ENCODE peak calls at places on chromosomes 2 and 18, in nine cellular contexts. X, J, O, B, T, L, P, E and W are unnamed samples.

GRCh38 chr2:232447091-232447620 is 8.8 kb upstream of the ALPI start:
- DNase-seq in P (no peak), E (no peak), B (no peak), L (no peak), X (no peak), J (no peak), T (no peak), O (no peak), W (no peak)

GRCh38 chr2:117771969-117772630 is 42.4 kb upstream of the DDX18 start:
- DNase-seq in L (no peak), J (no peak), T (peak), P (no peak), O (no peak), E (peak), X (no peak), B (no peak), W (peak)

GRCh38 chr2:20398956-20399567 is 47.8 kb upstream of the RHOB start:
- DNase-seq in J (no peak), B (no peak), T (peak), E (no peak), X (no peak), P (no peak), O (no peak), L (no peak), W (peak)

GRCh38 chr2:20972110-20972509 is 71.8 kb downstream of the APOB start:
- DNase-seq in B (no peak), L (no peak), T (no peak), X (no peak), J (no peak), E (no peak), P (no peak), O (no peak), W (no peak)

GRCh38 chr2:163264376-163264775 is 425.8 kb upstream of the KCNH7 start:
- DNase-seq in L (no peak), J (no peak), X (no peak), O (no peak), E (no peak), P (no peak), B (no peak), T (peak), W (peak)

GRCh38 chr18:12908706-12909105 is 24.7 kb upstream of the PTPN2 start:
- DNase-seq in B (no peak), T (no peak), X (no peak), P (no peak), J (no peak), E (no peak), L (no peak), O (no peak), W (no peak)

GRCh38 chr18:23173912-23174311 is 38.6 kb downstream of the CABLES1 start:
- DNase-seq in J (no peak), B (no peak), T (no peak), O (no peak), P (no peak), E (no peak), X (no peak), L (no peak), W (no peak)

GRCh38 chr2:157839162-157839801 is 36.8 kb downstream of the ACVR1 start:
- DNase-seq in T (peak), B (no peak), O (no peak), L (no peak), E (peak), P (no peak), J (peak), X (peak), W (peak)

GRCh38 chr2:32559136-32559535 is 68.7 kb upstream of the TTC27 start:
- DNase-seq in E (no peak), J (no peak), L (no peak), X (no peak), B (no peak), O (no peak), T (no peak), P (no peak), W (no peak)

GRCh38 chr2:118179445-118179844 is 91.2 kb downstream of the INSIG2 start:
- DNase-seq in P (no peak), T (no peak), B (no peak), O (no peak), E (no peak), L (no peak), X (no peak), J (no peak), W (no peak)

GRCh38 chr2:173590278-173590811 is 235.7 kb downstream of the CDCA7 start:
- DNase-seq in T (peak), O (no peak), J (peak), E (peak), P (no peak), B (no peak), L (no peak), X (no peak), W (peak)

GRCh38 chr2:227551804-227552203 is 46.9 kb upstream of the SCYGR2 start:
- DNase-seq in L (no peak), B (no peak), X (no peak), E (no peak), O (no peak), T (no peak), P (no peak), J (peak), W (no peak)

GRCh38 chr2:220296174-220296573 is 668.7 kb downstream of the SLC4A3 start:
- DNase-seq in B (no peak), X (no peak), O (no peak), T (no peak), J (no peak), L (no peak), P (no peak), E (peak), W (no peak)

GRCh38 chr2:226799976-226800940 is 638 bp upstream of the IRS1 start:
- DNase-seq in T (peak), O (no peak), B (no peak), X (no peak), P (no peak), E (no peak), J (peak), L (no peak), W (no peak)

GRCh38 chr2:171100370-171100769 is 60.3 kb downstream of the TLK1 start:
- DNase-seq in X (no peak), E (no peak), L (no peak), J (no peak), B (no peak), O (no peak), P (no peak), T (no peak), W (no peak)

GRCh38 chr2:69310267-69310666 is 76.8 kb downstream of the GFPT1 start:
- DNase-seq in O (no peak), X (no peak), E (no peak), J (peak), P (no peak), L (no peak), T (no peak), B (no peak), W (no peak)

GRCh38 chr2:213199871-213200270 is 48.5 kb upstream of the IKZF2 start:
- DNase-seq in L (no peak), X (no peak), B (no peak), J (no peak), P (no peak), E (no peak), O (no peak), T (no peak), W (peak)

GRCh38 chr2:69577467-69578200 is 65.9 kb downstream of the AAK1 start:
- DNase-seq in O (no peak), P (no peak), E (no peak), T (no peak), L (no peak), X (no peak), J (no peak), B (no peak), W (peak)

GRCh38 chr18:9708057-9708881 is at the start of gene RAB31:
- DNase-seq in E (peak), X (peak), L (no peak), J (peak), T (peak), O (peak), B (no peak), P (no peak), W (peak)

GRCh38 chr2:170421175-170421687 is 243.3 kb downstream of the MYO3B start:
- DNase-seq in P (no peak), L (no peak), T (no peak), E (no peak), B (no peak), X (no peak), O (no peak), J (no peak), W (no peak)

GRCh38 chr2:30351087-30351486 is 96.0 kb upstream of the LCLAT1 start:
- DNase-seq in P (no peak), E (no peak), L (no peak), J (peak), B (no peak), T (no peak), X (peak), O (no peak), W (no peak)

GRCh38 chr2:85561280-85562212 is at the start of gene GGCX:
- DNase-seq in P (peak), T (peak), B (peak), L (peak), E (peak), X (peak), J (peak), O (peak), W (peak)

GRCh38 chr2:16153754-16154035 is 213.3 kb downstream of the MYCN start:
- DNase-seq in J (no peak), X (no peak), L (no peak), T (no peak), O (no peak), P (no peak), E (no peak), B (no peak), W (no peak)

GRCh38 chr2:191636586-191636985 is 41.4 kb upstream of the NABP1 start:
- DNase-seq in E (no peak), O (no peak), P (no peak), L (no peak), T (no peak), X (no peak), B (no peak), J (no peak), W (no peak)

GRCh38 chr2:127049927-127050802 is 56.8 kb downstream of the BIN1 start:
- DNase-seq in J (peak), E (peak), O (peak), X (peak), P (peak), T (peak), B (peak), L (peak), W (peak)

GRCh38 chr2:240986787-240987411 is 11.5 kb upstream of the SNED1 start:
- DNase-seq in B (no peak), T (no peak), J (peak), P (no peak), X (no peak), L (no peak), E (no peak), O (no peak), W (no peak)

GRCh38 chr2:199932312-199932855 is 21.3 kb downstream of the C2orf69 start:
- DNase-seq in P (no peak), L (no peak), T (no peak), X (no peak), O (no peak), B (no peak), J (no peak), E (no peak), W (no peak)

GRCh38 chr18:13893418-13893760 is 21.9 kb downstream of the MC2R start:
- DNase-seq in P (no peak), E (no peak), B (no peak), T (no peak), X (no peak), O (no peak), J (no peak), L (no peak), W (no peak)

GRCh38 chr2:7835693-7836680 is 845.9 kb upstream of the ID2 start:
- DNase-seq in T (no peak), X (no peak), J (no peak), L (no peak), E (no peak), P (no peak), B (no peak), O (no peak), W (no peak)

GRCh38 chr2:237625777-237626176 is 1.6 kb upstream of the LRRFIP1 start:
- DNase-seq in O (no peak), P (no peak), B (no peak), E (no peak), X (no peak), J (no peak), T (no peak), L (no peak), W (no peak)

GRCh38 chr2:111044066-111044465 is 76.6 kb upstream of the BCL2L11 start:
- DNase-seq in E (no peak), T (no peak), O (no peak), P (no peak), B (no peak), X (no peak), L (no peak), J (no peak), W (no peak)

GRCh38 chr18:10726198-10727068 is 200.6 kb downstream of the NAPG start:
- DNase-seq in T (no peak), L (no peak), B (no peak), P (no peak), O (peak), J (no peak), X (no peak), E (peak), W (no peak)

GRCh38 chr2:10159486-10160160 is 37.1 kb downstream of the RRM2 start:
- DNase-seq in E (no peak), P (no peak), T (no peak), L (no peak), O (no peak), J (no peak), B (no peak), X (no peak), W (no peak)

GRCh38 chr2:238970553-238971081 is 122.7 kb downstream of the TWIST2 start:
- DNase-seq in J (peak), B (no peak), P (peak), E (peak), L (peak), X (peak), O (peak), T (peak), W (peak)

GRCh38 chr2:45741451-45741850 is 90.0 kb downstream of the PRKCE start:
- DNase-seq in P (no peak), E (no peak), T (no peak), X (no peak), O (no peak), J (peak), L (no peak), B (no peak), W (no peak)

GRCh38 chr18:5452943-5453342 is 90.9 kb downstream of the EPB41L3 start:
- DNase-seq in L (no peak), J (no peak), X (no peak), E (no peak), B (no peak), T (peak), O (no peak), P (no peak), W (no peak)

GRCh38 chr2:54871457-54872103 is 148.1 kb downstream of the EML6 start:
- DNase-seq in T (peak), O (no peak), B (no peak), X (no peak), P (no peak), L (no peak), E (peak), J (no peak), W (peak)

GRCh38 chr2:26740890-26741302 is 23.2 kb upstream of the SLC35F6 start:
- DNase-seq in L (no peak), T (no peak), P (no peak), X (no peak), J (no peak), E (no peak), B (no peak), O (peak), W (no peak)

GRCh38 chr2:168912466-168913170 is 11.5 kb downstream of the G6PC2 start:
- DNase-seq in P (no peak), T (peak), L (no peak), E (peak), B (no peak), X (peak), J (peak), O (peak), W (no peak)